ENCODE peak calls at places on chromosomes 5 and 9, in ten cellular contexts. N is CD8-positive, alpha-beta T cell; D is fibroblast of lung; C is adipocyte; K is sigmoid colon; O is ovary; Z is body of pancreas; G is tibial nerve; L is lower lobe of right lung; A is tibial artery. X is an unnamed sample. For H3K9me3, the result is how much of the 10 kb centered on the place peaks cover.

GRCh38 chr5:159017787-159018186 is 81.9 kb downstream of the EBF1 start:
- DNase-seq in K (peak), O (peak), N (no peak), L (no peak), G (peak), Z (peak), C (peak), A (peak), D (peak), X (no peak)

GRCh38 chr5:77893225-77893860 is 117.2 kb upstream of the TBCA start:
- DNase-seq in K (no peak), D (peak), L (no peak), A (no peak), O (no peak), G (no peak), N (no peak), C (peak), Z (no peak), X (peak)

GRCh38 chr5:133907075-133907474 is 61.4 kb downstream of the C5orf15 start:
- DNase-seq in N (no peak), C (no peak), G (no peak), A (no peak), L (no peak), O (no peak), Z (peak), D (no peak), K (peak), X (no peak)

GRCh38 chr9:133169102-133169501 is 5.4 kb upstream of the GBGT1 start:
- DNase-seq in K (no peak), L (peak), A (no peak), O (peak), Z (no peak), G (no peak), D (no peak), N (no peak), C (no peak), X (no peak)

GRCh38 chr5:114857951-114858401 is 311.7 kb downstream of the TRIM36 start:
- DNase-seq in K (no peak), C (peak), G (no peak), O (no peak), A (no peak), Z (no peak), N (no peak), D (peak), L (no peak), X (no peak)

GRCh38 chr5:132226516-132227234 is 978 bp downstream of the P4HA2 start:
- DNase-seq in Z (peak), L (no peak), A (peak), G (no peak), K (peak), C (peak), D (peak), O (peak), N (no peak), X (no peak)

GRCh38 chr5:131163315-131164119 is 1.5 kb downstream of the HINT1 start:
- DNase-seq in C (peak), L (no peak), O (no peak), K (no peak), G (no peak), D (peak), A (no peak), Z (no peak), N (no peak), X (no peak)

GRCh38 chr9:94212091-94212490 is 47.0 kb upstream of the ZNF169 start:
- DNase-seq in A (no peak), G (no peak), O (no peak), C (no peak), N (no peak), L (no peak), Z (no peak), D (peak), K (no peak), X (peak)

GRCh38 chr9:32069169-32069813 is 315.2 kb upstream of the ACO1 start:
- DNase-seq in G (no peak), L (no peak), N (no peak), C (peak), Z (no peak), O (no peak), D (no peak), A (no peak), K (no peak), X (no peak)

GRCh38 chr5:138465288-138466057 is at the start of gene EGR1:
- DNase-seq in A (peak), L (peak), O (peak), Z (peak), G (peak), K (peak), C (peak), D (peak), N (peak), X (peak)

GRCh38 chr5:252546-252945 is 18.9 kb upstream of the PDCD6 start:
- DNase-seq in L (no peak), N (no peak), D (no peak), O (no peak), Z (no peak), K (no peak), G (no peak), A (no peak), C (no peak), X (no peak)

GRCh38 chr5:55572600-55572999 is 37.8 kb upstream of the PLPP1 start:
- DNase-seq in L (no peak), Z (no peak), O (no peak), N (no peak), C (no peak), D (no peak), G (no peak), A (no peak), K (no peak), X (no peak)

GRCh38 chr5:37799865-37800421 is 39.9 kb downstream of the GDNF start:
- DNase-seq in A (no peak), D (no peak), K (no peak), L (no peak), O (no peak), Z (no peak), N (no peak), C (no peak), G (no peak), X (no peak)

GRCh38 chr5:10583663-10584572 is 20.0 kb downstream of the ANKRD33B start:
- DNase-seq in K (no peak), A (no peak), O (no peak), C (no peak), L (no peak), D (no peak), N (no peak), Z (no peak), G (no peak), X (no peak)

GRCh38 chr9:100505564-100506159 is 32.7 kb downstream of the TMEFF1 start:
- DNase-seq in A (peak), N (peak), O (peak), Z (peak), K (no peak), L (peak), G (peak), C (peak), D (peak), X (peak)

GRCh38 chr9:111030492-111030891 is 7.8 kb downstream of the LPAR1 start:
- DNase-seq in C (no peak), G (no peak), O (no peak), N (no peak), D (no peak), K (no peak), A (no peak), Z (no peak), L (no peak), X (no peak)

GRCh38 chr5:170312666-170313065 is 15.1 kb upstream of the LCP2 start:
- DNase-seq in O (no peak), K (no peak), A (no peak), D (peak), N (no peak), G (no peak), C (no peak), Z (no peak), L (no peak), X (no peak)

GRCh38 chr5:102216559-102217157 is 79.4 kb downstream of the SLCO4C1 start:
- DNase-seq in Z (no peak), O (no peak), C (no peak), A (no peak), D (no peak), N (no peak), L (no peak), K (no peak), G (no peak), X (no peak)

GRCh38 chr5:76604838-76605237 is 18.4 kb downstream of the F2RL2 start:
- DNase-seq in N (no peak), C (peak), A (no peak), O (no peak), L (no peak), G (no peak), Z (no peak), K (no peak), D (peak), X (no peak)

GRCh38 chr5:111512026-111512405 is 319 bp downstream of the STARD4 start:
- DNase-seq in D (peak), C (peak), O (no peak), G (peak), Z (no peak), N (no peak), A (peak), K (peak), L (no peak), X (no peak)

GRCh38 chr5:74865799-74866652 is at the start of gene FAM169A:
- DNase-seq in O (peak), K (no peak), N (peak), D (peak), C (peak), G (no peak), A (no peak), L (peak), Z (peak), X (no peak)

GRCh38 chr9:124771867-124772621 is 933 bp upstream of the NR6A1 start:
- DNase-seq in C (peak), Z (peak), K (no peak), O (peak), L (peak), N (no peak), G (peak), D (peak), A (peak), X (no peak)

GRCh38 chr9:5910413-5911057 is 19.8 kb downstream of the MLANA start:
- DNase-seq in Z (no peak), L (no peak), K (no peak), O (no peak), D (peak), C (no peak), N (no peak), G (no peak), A (no peak), X (no peak)

GRCh38 chr5:169765597-169765996 is 128.5 kb downstream of the DOCK2 start:
- DNase-seq in A (no peak), K (no peak), N (no peak), Z (no peak), D (no peak), C (no peak), L (no peak), G (no peak), O (no peak), X (no peak)

GRCh38 chr9:116310212-116310611 is 156.6 kb downstream of the PAPPA start:
- DNase-seq in G (no peak), C (no peak), L (no peak), K (no peak), A (no peak), O (no peak), D (no peak), N (no peak), Z (no peak), X (no peak)

GRCh38 chr5:16673241-16673998 is 56.6 kb upstream of the RETREG1 start:
- DNase-seq in G (no peak), N (peak), O (no peak), K (no peak), Z (no peak), L (no peak), D (no peak), C (no peak), A (no peak), X (no peak)

GRCh38 chr9:128459011-128459410 is 3.2 kb downstream of the ODF2 start:
- DNase-seq in K (no peak), L (no peak), N (no peak), C (no peak), O (no peak), D (no peak), A (no peak), G (no peak), Z (no peak), X (no peak)

GRCh38 chr5:41629897-41630296 is 119.5 kb upstream of the PLCXD3 start:
- DNase-seq in O (no peak), C (no peak), Z (peak), K (no peak), D (no peak), A (no peak), G (no peak), N (no peak), L (no peak), X (no peak)

GRCh38 chr5:63346451-63346850 is 615.8 kb downstream of the HTR1A start:
- DNase-seq in O (no peak), A (no peak), C (no peak), D (no peak), L (no peak), G (no peak), N (no peak), Z (no peak), K (no peak), X (no peak)

GRCh38 chr9:121861501-121862180 is 210.2 kb downstream of the DAB2IP start:
- DNase-seq in C (no peak), N (no peak), A (no peak), K (no peak), G (no peak), Z (peak), O (no peak), L (no peak), D (no peak), X (no peak)

GRCh38 chr5:65014769-65015168 is 246.0 kb downstream of the CWC27 start:
- DNase-seq in C (no peak), Z (no peak), O (no peak), L (no peak), A (no peak), N (no peak), D (no peak), G (no peak), K (no peak), X (no peak)

GRCh38 chr9:6680797-6681146 is 35.2 kb upstream of the GLDC start:
- DNase-seq in D (peak), G (peak), O (no peak), C (peak), K (no peak), A (peak), Z (peak), L (peak), N (peak), X (no peak)

GRCh38 chr5:83777856-83778255 is 57.2 kb upstream of the HAPLN1 start:
- DNase-seq in L (no peak), Z (no peak), K (no peak), A (no peak), N (no peak), O (no peak), G (no peak), C (no peak), D (peak), X (no peak)

GRCh38 chr5:76838481-76839261 is 11.1 kb upstream of the S100Z start:
- DNase-seq in D (peak), K (no peak), O (no peak), Z (peak), N (no peak), A (no peak), C (peak), G (no peak), L (no peak), X (no peak)

GRCh38 chr5:173325091-173325698 is 3.0 kb downstream of the STC2 start:
- DNase-seq in Z (no peak), A (no peak), C (no peak), K (no peak), O (no peak), G (no peak), L (no peak), D (no peak), N (no peak), X (no peak)

GRCh38 chr9:24296124-24296523 is 249.6 kb downstream of the IZUMO3 start:
- DNase-seq in Z (no peak), C (no peak), D (no peak), N (no peak), K (no peak), L (no peak), O (no peak), A (no peak), G (no peak), X (no peak)

GRCh38 chr9:34559616-34560546 is 29.6 kb downstream of the CNTFR start:
- DNase-seq in N (no peak), D (peak), K (no peak), L (no peak), Z (peak), G (peak), O (peak), A (peak), C (peak), X (no peak)

GRCh38 chr9:101235105-101235866 is 149.5 kb downstream of the BAAT start:
- DNase-seq in L (no peak), O (no peak), Z (no peak), K (no peak), D (peak), N (no peak), G (no peak), A (no peak), C (peak), X (no peak)

GRCh38 chr5:173094012-173094661 is 38.0 kb downstream of the CREBRF start:
- DNase-seq in Z (no peak), N (no peak), L (no peak), C (peak), A (no peak), G (no peak), O (no peak), D (peak), K (no peak), X (peak)

DNA sequence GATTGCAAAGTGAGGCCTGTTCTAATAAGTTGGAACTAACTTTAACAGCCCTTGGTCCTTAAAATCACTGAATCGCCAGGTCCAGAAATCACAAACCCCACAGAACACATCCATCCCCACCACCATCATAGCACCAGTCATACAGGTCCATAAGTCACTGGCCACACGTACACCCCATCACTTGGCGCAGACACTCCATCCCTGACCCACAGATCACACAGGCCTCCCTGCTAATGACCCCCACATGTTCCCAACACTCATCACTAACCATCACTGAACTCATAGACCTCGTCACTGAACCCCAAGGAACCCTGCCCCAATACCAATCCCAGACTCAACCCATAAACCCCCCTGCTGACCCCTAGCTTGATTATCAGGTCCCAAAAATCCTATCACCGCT is 41.2 kb upstream of the ZNF300 start:
- DNase-seq in O (peak), A (no peak), G (peak), N (no peak), L (no peak), K (no peak), D (peak), Z (no peak), C (no peak), X (no peak)
- H3K9me3 ChIP-seq in O (under half), A (half or more), G (under half), N (under half), L (half or more), K (under half), D (under half), Z (under half), C (half or more), X (under half)

GRCh38 chr9:137953683-137954438 is 76.3 kb downstream of the CACNA1B start:
- DNase-seq in O (no peak), A (no peak), K (no peak), G (no peak), L (no peak), N (no peak), D (no peak), C (no peak), Z (no peak), X (no peak)

GRCh38 chr9:137956039-137956438 is 78.5 kb downstream of the CACNA1B start:
- DNase-seq in G (no peak), O (no peak), Z (no peak), L (no peak), A (no peak), D (no peak), K (no peak), N (no peak), C (no peak), X (no peak)

GRCh38 chr9:137956688-137957385 is 79.3 kb downstream of the CACNA1B start:
- DNase-seq in G (no peak), N (no peak), Z (no peak), C (no peak), L (no peak), D (no peak), K (no peak), A (no peak), O (no peak), X (no peak)

GRCh38 chr9:137955586-137955985 is 78.0 kb downstream of the CACNA1B start:
- DNase-seq in K (no peak), Z (no peak), G (no peak), N (no peak), O (no peak), D (no peak), L (no peak), A (no peak), C (no peak), X (no peak)

DNA sequence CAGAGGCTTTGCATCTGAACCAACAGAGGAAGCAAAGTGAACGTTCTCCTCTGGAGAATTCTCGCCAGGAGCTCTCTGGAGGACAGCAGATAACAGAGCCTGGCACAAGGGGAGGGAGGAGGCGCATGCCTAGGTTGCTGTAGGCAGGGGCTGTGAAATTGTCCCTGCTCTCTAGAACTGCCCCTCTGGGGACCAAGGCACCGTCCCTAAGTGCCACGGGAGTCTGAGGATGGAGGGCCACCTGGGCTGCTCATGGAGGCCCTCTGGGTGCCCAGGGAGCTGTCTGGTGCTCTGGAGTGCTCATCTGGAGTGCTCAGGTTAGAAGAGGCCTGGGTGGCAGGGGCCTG is 77.6 kb downstream of the CACNA1B start:
- DNase-seq in C (no peak), O (no peak), L (no peak), A (no peak), G (no peak), D (no peak), Z (no peak), N (no peak), K (no peak), X (no peak)
- H3K9me3 ChIP-seq in C (under half), O (under half), L (under half), A (under half), G (under half), D (under half), Z (under half), N (under half), K (under half), X (half or more)

GRCh38 chr9:1522219-1522767 is 472.1 kb downstream of the DMRT2 start:
- DNase-seq in L (no peak), G (no peak), Z (no peak), D (no peak), A (no peak), C (no peak), O (no peak), K (no peak), N (no peak), X (no peak)
- H3K9me3 ChIP-seq in L (under half), G (under half), Z (under half), D (under half), A (under half), C (under half), O (under half), K (under half), N (under half), X (under half)

DNA sequence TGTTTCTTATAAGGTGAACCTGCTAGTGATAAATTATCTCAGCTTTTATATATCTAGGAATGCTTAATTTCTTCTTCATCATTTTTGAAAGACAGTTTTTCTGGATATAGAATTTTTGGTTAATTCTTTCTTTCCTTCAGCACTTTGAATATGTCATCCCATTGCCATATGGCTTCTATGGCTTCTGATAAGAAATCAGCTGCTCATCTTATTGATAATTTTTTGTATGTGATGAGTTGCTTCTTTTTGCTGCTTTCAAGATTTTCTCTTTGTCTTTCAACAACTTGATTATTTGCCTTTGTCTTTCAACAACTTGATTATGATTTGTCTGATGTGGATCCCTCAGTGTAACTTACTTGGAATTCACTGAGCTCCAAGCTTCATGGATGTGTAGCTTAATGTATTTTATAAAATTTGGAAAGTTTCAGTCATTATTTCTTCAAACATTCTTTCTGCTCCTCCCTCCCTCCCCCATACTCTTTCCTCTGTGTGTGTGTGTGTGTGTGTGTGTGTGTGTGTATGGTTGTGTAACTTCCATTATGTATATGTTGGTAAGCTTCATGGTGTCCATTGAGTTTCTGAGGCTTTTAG is 243.9 kb downstream of the TLE1 start:
- DNase-seq in D (no peak), K (no peak), O (no peak), A (no peak), L (no peak), C (no peak), G (no peak), Z (no peak), N (no peak), X (no peak)
- H3K9me3 ChIP-seq in D (under half), K (under half), O (under half), A (under half), L (under half), C (under half), G (under half), Z (under half), N (under half), X (under half)

X was measured in AG04450.